ENCODE peak calls at places on chromosome 5, in eight cellular contexts. M is psoas muscle, J is pancreas, F is progenitor cell of endocrine pancreas, T is hepatocyte, A is mesothelial cell of epicardium, H is fibroblast of pulmonary artery, B is AG04449. X is an unnamed sample.

GRCh38 chr5:42912184-42912766 is 100.6 kb upstream of the SELENOP start:
- DNase-seq in M (no peak), J (no peak), F (no peak), T (no peak), A (no peak), H (peak), B (no peak), X (peak)

GRCh38 chr5:80216753-80217596 is 38.9 kb downstream of the SERINC5 start:
- DNase-seq in M (peak), J (peak), F (no peak), T (no peak), A (no peak), H (no peak), B (no peak), X (no peak)

GRCh38 chr5:163963881-163964280 is 458.5 kb downstream of the MAT2B start:
- DNase-seq in M (no peak), J (no peak), F (no peak), T (no peak), A (no peak), H (peak), B (no peak), X (peak)

GRCh38 chr5:502325-503079 is 21.7 kb downstream of the SLC9A3 start:
- DNase-seq in M (no peak), J (no peak), F (no peak), T (no peak), A (no peak), H (no peak), B (no peak), X (no peak)

GRCh38 chr5:50325237-50325832 is 115.8 kb downstream of the EMB start:
- DNase-seq in M (no peak), J (no peak), F (no peak), T (peak), A (no peak), H (peak), B (no peak), X (peak)

GRCh38 chr5:27742805-27743204 is 704.4 kb upstream of the CDH9 start:
- DNase-seq in M (no peak), J (no peak), F (no peak), T (no peak), A (no peak), H (no peak), B (no peak), X (no peak)

GRCh38 chr5:55467862-55468551 is 66.8 kb downstream of the PLPP1 start:
- DNase-seq in M (no peak), J (no peak), F (no peak), T (no peak), A (no peak), H (no peak), B (no peak), X (no peak)

GRCh38 chr5:176405656-176406435 is 10.5 kb downstream of the CLTB start:
- DNase-seq in M (no peak), J (no peak), F (no peak), T (peak), A (no peak), H (no peak), B (no peak), X (no peak)

GRCh38 chr5:103120607-103121200 is 603 bp downstream of the PPIP5K2 start:
- DNase-seq in M (no peak), J (no peak), F (no peak), T (peak), A (peak), H (peak), B (no peak), X (peak)

GRCh38 chr5:129398279-129398678 is 61.8 kb upstream of the ADAMTS19 start:
- DNase-seq in M (no peak), J (no peak), F (no peak), T (no peak), A (no peak), H (no peak), B (no peak), X (no peak)

GRCh38 chr5:115558388-115558956 is 13.9 kb upstream of the FEM1C start:
- DNase-seq in M (no peak), J (no peak), F (no peak), T (no peak), A (no peak), H (peak), B (no peak), X (no peak)

GRCh38 chr5:79135790-79136553 is 24.4 kb downstream of the BHMT start:
- DNase-seq in M (no peak), J (peak), F (no peak), T (no peak), A (no peak), H (no peak), B (no peak), X (no peak)

GRCh38 chr5:177446184-177447065 is at the start of gene PRR7:
- DNase-seq in M (peak), J (peak), F (peak), T (peak), A (peak), H (peak), B (no peak), X (peak)

GRCh38 chr5:13567819-13568218 is 376.7 kb downstream of the DNAH5 start:
- DNase-seq in M (no peak), J (no peak), F (no peak), T (no peak), A (no peak), H (no peak), B (peak), X (peak)

GRCh38 chr5:14109041-14109747 is 33.9 kb upstream of the TRIO start:
- DNase-seq in M (no peak), J (no peak), F (no peak), T (no peak), A (no peak), H (peak), B (no peak), X (peak)

GRCh38 chr5:138647261-138647788 is 72.1 kb upstream of the HSPA9 start:
- DNase-seq in M (no peak), J (no peak), F (no peak), T (no peak), A (no peak), H (peak), B (no peak), X (no peak)

GRCh38 chr5:14177651-14178050 is 34.5 kb downstream of the TRIO start:
- DNase-seq in M (no peak), J (no peak), F (no peak), T (no peak), A (no peak), H (no peak), B (no peak), X (no peak)

GRCh38 chr5:132414634-132415377 is 45.3 kb downstream of the SLC22A5 start:
- DNase-seq in M (no peak), J (no peak), F (no peak), T (peak), A (no peak), H (peak), B (no peak), X (peak)

GRCh38 chr5:141508808-141509611 is 20.1 kb downstream of the PCDHGC5 start:
- DNase-seq in M (peak), J (no peak), F (no peak), T (peak), A (peak), H (peak), B (peak), X (peak)

GRCh38 chr5:137688248-137688840 is 47.5 kb downstream of the KLHL3 start:
- DNase-seq in M (no peak), J (no peak), F (no peak), T (no peak), A (no peak), H (no peak), B (no peak), X (no peak)

GRCh38 chr5:33257807-33258491 is 182.8 kb upstream of the TARS1 start:
- DNase-seq in M (no peak), J (no peak), F (no peak), T (no peak), A (no peak), H (peak), B (peak), X (peak)

GRCh38 chr5:143434261-143435206 is 31.0 kb upstream of the NR3C1 start:
- DNase-seq in M (peak), J (no peak), F (no peak), T (no peak), A (no peak), H (no peak), B (no peak), X (no peak)

GRCh38 chr5:139789116-139789844 is 6.3 kb upstream of the PSD2 start:
- DNase-seq in M (peak), J (no peak), F (no peak), T (no peak), A (no peak), H (no peak), B (no peak), X (no peak)

GRCh38 chr5:116583085-116583766 is 8.6 kb upstream of the SEMA6A start:
- DNase-seq in M (no peak), J (no peak), F (no peak), T (no peak), A (no peak), H (peak), B (no peak), X (peak)

GRCh38 chr5:116942622-116943021 is 368.0 kb upstream of the SEMA6A start:
- DNase-seq in M (no peak), J (no peak), F (no peak), T (peak), A (no peak), H (no peak), B (no peak), X (peak)

GRCh38 chr5:127358782-127359181 is 68.2 kb downstream of the MEGF10 start:
- DNase-seq in M (no peak), J (no peak), F (no peak), T (no peak), A (no peak), H (peak), B (no peak), X (peak)

GRCh38 chr5:112933651-112934365 is 11.8 kb upstream of the REEP5 start:
- DNase-seq in M (no peak), J (no peak), F (no peak), T (no peak), A (no peak), H (peak), B (peak), X (peak)

GRCh38 chr5:134504629-134505300 is 20.7 kb upstream of the JADE2 start:
- DNase-seq in M (no peak), J (no peak), F (no peak), T (no peak), A (no peak), H (no peak), B (no peak), X (no peak)

DNA sequence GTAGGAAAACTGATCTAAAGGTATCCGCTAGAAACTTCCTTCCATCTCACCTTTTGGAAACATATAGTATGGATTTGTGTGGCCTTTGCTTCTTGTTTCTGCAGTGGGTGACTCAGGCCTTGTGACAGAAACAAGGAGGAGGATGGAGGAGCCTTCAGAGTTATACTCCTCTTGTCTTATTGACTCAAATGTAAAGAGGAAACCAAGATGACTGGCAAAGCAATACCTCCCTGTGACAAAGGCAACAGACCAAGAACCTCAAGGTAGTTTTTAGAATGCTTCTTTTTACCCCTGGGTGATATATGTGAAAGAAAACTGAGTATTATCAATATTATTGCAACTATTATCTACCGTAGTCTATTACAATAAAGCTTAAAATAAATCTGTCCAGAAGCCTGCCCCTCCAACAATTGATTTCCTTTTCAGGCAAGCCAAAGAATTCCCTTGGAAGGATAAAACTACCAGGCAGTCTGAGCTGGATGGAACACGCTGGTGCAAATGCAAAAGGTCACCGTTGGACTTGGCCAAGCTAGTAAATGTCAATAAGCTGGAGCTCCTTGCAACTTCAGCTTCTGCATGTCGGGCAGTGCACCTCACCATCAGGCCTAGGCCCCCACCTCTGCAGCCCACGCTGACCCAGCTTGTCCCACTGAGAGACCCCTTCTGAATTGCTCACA is 123.5 kb upstream of the SLIT3 start:
- DNase-seq in M (no peak), J (no peak), F (no peak), T (no peak), A (no peak), H (no peak), B (no peak), X (no peak)
- TF ChIP-seq CTCF in M (no peak), J (no peak), F (no peak), T (no peak), A (no peak), H (no peak), B (no peak), X (no peak)

GRCh38 chr5:108459661-108460170 is 77.8 kb upstream of the FBXL17 start:
- DNase-seq in M (no peak), J (no peak), F (no peak), T (no peak), A (no peak), H (no peak), B (no peak), X (no peak)
- TF ChIP-seq CTCF in M (no peak), J (no peak), F (no peak), T (no peak), A (no peak), H (no peak), B (no peak), X (no peak)

GRCh38 chr5:64229163-64229774 is 63.6 kb downstream of the RNF180 start:
- DNase-seq in M (no peak), J (no peak), F (no peak), T (peak), A (no peak), H (peak), B (no peak), X (peak)
- TF ChIP-seq CTCF in M (peak), J (peak), F (peak), T (peak), A (peak), H (peak), B (peak), X (peak)

DNA sequence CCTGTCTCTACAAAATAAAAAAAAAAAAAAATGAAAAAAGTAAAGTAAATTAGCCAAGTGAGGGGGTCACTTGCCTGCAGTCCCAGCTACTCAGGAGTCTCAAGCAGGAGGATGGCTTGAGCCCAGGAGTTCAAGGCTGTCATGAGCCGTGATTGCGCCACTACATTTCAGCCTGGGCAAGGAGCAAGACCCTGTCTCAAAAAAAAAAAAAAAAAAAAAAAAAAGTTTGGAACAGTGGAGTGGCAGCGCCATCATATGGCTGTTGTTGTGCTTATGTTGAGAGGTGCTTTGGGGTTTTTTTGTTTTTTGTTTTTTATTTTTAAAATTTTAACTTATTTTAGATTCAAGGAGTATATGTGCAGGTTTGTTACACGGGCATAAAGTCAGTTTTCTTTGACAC is 3.6 kb downstream of the BRIX1 start:
- DNase-seq in M (no peak), J (no peak), F (no peak), T (no peak), A (no peak), H (no peak), B (no peak), X (no peak)
- TF ChIP-seq CTCF in M (no peak), J (no peak), F (peak), T (peak), A (no peak), H (peak), B (no peak), X (no peak)

GRCh38 chr5:52945040-52945439 is 44.1 kb upstream of the ITGA2 start:
- DNase-seq in M (no peak), J (no peak), F (no peak), T (no peak), A (no peak), H (no peak), B (no peak), X (no peak)

GRCh38 chr5:52943808-52944207 is 45.3 kb upstream of the ITGA2 start:
- DNase-seq in M (no peak), J (peak), F (no peak), T (no peak), A (no peak), H (no peak), B (no peak), X (no peak)

GRCh38 chr5:52947851-52948250 is 41.3 kb upstream of the ITGA2 start:
- DNase-seq in M (no peak), J (no peak), F (no peak), T (no peak), A (no peak), H (peak), B (no peak), X (no peak)

GRCh38 chr5:52947208-52947607 is 41.9 kb upstream of the ITGA2 start:
- DNase-seq in M (no peak), J (no peak), F (no peak), T (no peak), A (no peak), H (no peak), B (no peak), X (no peak)

DNA sequence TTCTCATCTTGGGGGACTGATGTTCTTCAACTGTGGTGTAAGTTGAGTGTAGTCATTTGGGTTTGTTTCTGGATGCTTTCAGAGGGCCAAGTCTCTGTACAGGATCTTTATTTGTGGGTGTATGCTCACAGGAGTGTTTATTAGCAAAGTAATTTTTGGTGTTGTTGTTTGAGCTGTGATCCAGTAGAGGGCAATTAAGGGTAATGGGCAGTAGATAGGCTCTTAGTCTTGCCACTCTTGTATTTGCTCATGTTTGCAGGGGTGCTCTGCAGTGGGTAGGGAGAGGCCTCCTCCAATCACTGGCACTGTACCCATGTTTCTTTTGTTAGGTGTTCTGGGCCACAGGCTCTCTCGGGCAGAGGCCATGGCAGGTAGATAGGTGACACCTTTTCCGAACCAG is 45.9 kb upstream of the ITGA2 start:
- DNase-seq in M (no peak), J (no peak), F (no peak), T (no peak), A (no peak), H (peak), B (no peak), X (no peak)
- TF ChIP-seq CTCF in M (no peak), J (no peak), F (no peak), T (no peak), A (no peak), H (peak), B (no peak), X (peak)

GRCh38 chr5:53326420-53327153 is 153.8 kb upstream of the FST start:
- DNase-seq in M (no peak), J (no peak), F (no peak), T (no peak), A (no peak), H (peak), B (no peak), X (peak)
- TF ChIP-seq CTCF in M (no peak), J (no peak), F (no peak), T (no peak), A (no peak), H (no peak), B (no peak), X (no peak)

GRCh38 chr5:61784337-61784736 is 452.3 kb downstream of the ZSWIM6 start:
- DNase-seq in M (no peak), J (no peak), F (no peak), T (no peak), A (no peak), H (peak), B (no peak), X (peak)

GRCh38 chr5:61790678-61791077 is 458.6 kb downstream of the ZSWIM6 start:
- DNase-seq in M (no peak), J (no peak), F (no peak), T (peak), A (no peak), H (no peak), B (no peak), X (peak)

DNA sequence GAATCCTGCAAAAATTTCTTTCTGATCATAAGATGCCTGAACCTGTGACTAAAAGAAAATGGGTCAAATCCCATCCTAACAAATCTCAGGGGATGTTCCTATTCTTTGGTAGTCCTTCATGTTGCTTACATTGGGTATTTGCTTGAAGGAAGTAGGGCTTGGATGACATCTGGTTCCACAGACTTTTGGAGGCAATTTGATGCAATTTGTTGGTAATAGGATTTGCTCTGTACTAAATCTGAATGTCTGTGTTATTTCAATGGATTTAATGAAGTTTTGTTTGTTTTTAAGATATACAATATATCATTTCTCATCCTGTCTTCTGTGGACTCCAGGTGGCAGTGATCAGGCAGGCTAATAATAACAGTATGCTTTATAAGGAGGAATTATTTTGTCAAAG is 457.9 kb downstream of the ZSWIM6 start:
- DNase-seq in M (no peak), J (no peak), F (no peak), T (no peak), A (no peak), H (no peak), B (no peak), X (no peak)
- TF ChIP-seq CTCF in M (no peak), J (no peak), F (no peak), T (no peak), A (no peak), H (no peak), B (no peak), X (no peak)

GRCh38 chr5:25858019-25858418 is 1180.4 kb downstream of the CDH9 start:
- DNase-seq in M (no peak), J (no peak), F (no peak), T (peak), A (no peak), H (no peak), B (no peak), X (no peak)

GRCh38 chr5:25863811-25864210 is 1174.6 kb downstream of the CDH9 start:
- DNase-seq in M (no peak), J (no peak), F (no peak), T (no peak), A (no peak), H (no peak), B (no peak), X (no peak)

DNA sequence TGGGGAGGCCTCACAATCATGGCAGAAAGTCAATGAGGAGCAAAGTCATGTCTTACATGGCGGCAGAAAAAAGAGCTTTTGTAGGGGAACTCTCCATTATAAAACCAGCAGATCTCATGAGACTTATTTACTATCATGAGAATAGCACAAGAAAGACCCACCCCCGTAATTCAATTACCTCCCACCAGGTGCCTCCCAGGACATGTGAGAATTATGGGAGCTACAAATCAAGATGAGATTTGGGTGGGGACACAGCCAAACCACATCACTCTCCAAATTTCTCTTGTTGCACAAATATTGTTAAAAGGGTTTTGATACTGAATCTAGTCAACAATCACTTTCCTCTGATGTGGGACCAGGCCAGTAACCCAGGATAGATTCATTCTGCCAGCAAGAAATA is 1176.1 kb downstream of the CDH9 start:
- DNase-seq in M (no peak), J (no peak), F (no peak), T (no peak), A (no peak), H (no peak), B (no peak), X (no peak)
- TF ChIP-seq CTCF in M (no peak), J (no peak), F (peak), T (no peak), A (no peak), H (no peak), B (no peak), X (no peak)